ENCODE peak calls at places on chromosomes 6 and 20, in six cellular contexts. Q is choroid plexus epithelial cell, Y is fibroblast of mammary gland, B is GM12865, H is left lung, L is brain microvascular endothelial cell. P is an unnamed sample.

GRCh38 chr6:151022492-151022891 is 157.0 kb downstream of the MTHFD1L start:
- DNase-seq in L (no peak), Y (no peak), Q (no peak), H (no peak), B (no peak), P (no peak)

GRCh38 chr6:151807513-151808330 is at the start of gene ESR1:
- DNase-seq in Q (peak; percentile 35), B (no peak), H (peak; percentile 82), Y (peak; percentile 76), L (peak; percentile 15), P (peak; percentile 19)

GRCh38 chr20:63782051-63782471 is 42.5 kb downstream of the SLC2A4RG start:
- DNase-seq in H (peak; percentile 45), L (no peak), B (peak; percentile 83), Y (no peak), Q (no peak), P (no peak)

GRCh38 chr6:67345946-67346345 is 1289.1 kb upstream of the ADGRB3 start:
- DNase-seq in H (no peak), B (no peak), Y (peak; percentile 0), L (no peak), Q (peak; percentile 35), P (no peak)

GRCh38 chr20:14295812-14296211 is 41.6 kb downstream of the FLRT3 start:
- DNase-seq in Y (no peak), B (no peak), L (no peak), Q (no peak), H (no peak), P (no peak)

GRCh38 chr6:157157228-157157627 is 166.1 kb downstream of the TMEM242 start:
- DNase-seq in H (no peak), B (no peak), L (no peak), Y (no peak), Q (no peak), P (no peak)

GRCh38 chr6:31473780-31474725 is 23.9 kb upstream of the MICB start:
- DNase-seq in Y (peak; percentile 54), B (no peak), Q (peak; percentile 69), H (no peak), L (peak; percentile 45), P (peak; percentile 48)

GRCh38 chr6:105890521-105891244 is 195.5 kb upstream of the PRDM1 start:
- DNase-seq in Y (no peak), L (no peak), Q (no peak), B (no peak), H (no peak), P (peak; percentile 35)

GRCh38 chr6:14001329-14002012 is 76.7 kb downstream of the RNF182 start:
- DNase-seq in L (peak; percentile 98), Y (peak; percentile 100), H (no peak), B (no peak), Q (peak; percentile 95), P (peak; percentile 93)

GRCh38 chr6:135909737-135910387 is 58.4 kb downstream of the PDE7B start:
- DNase-seq in B (peak; percentile 82), H (no peak), L (peak; percentile 35), Y (peak; percentile 71), Q (peak; percentile 79), P (peak; percentile 51)

GRCh38 chr6:135673671-135674309 is 176.2 kb upstream of the AHI1 start:
- DNase-seq in B (no peak), Y (peak; percentile 58), H (no peak), Q (peak; percentile 37), L (peak; percentile 35), P (no peak)

GRCh38 chr6:4010682-4011081 is 68.3 kb downstream of the FAM217A start:
- DNase-seq in L (no peak), H (no peak), Q (no peak), Y (no peak), B (peak; percentile 32), P (no peak)

GRCh38 chr6:96898241-96898851 is 655 bp upstream of the NDUFAF4 start:
- DNase-seq in L (no peak), H (no peak), Q (peak; percentile 40), B (no peak), Y (peak; percentile 38), P (peak; percentile 6)

GRCh38 chr20:689348-689747 is 13.7 kb upstream of the SCRT2 start:
- DNase-seq in H (no peak), B (no peak), Y (no peak), L (no peak), Q (no peak), P (no peak)

GRCh38 chr20:51532577-51533191 is 9.8 kb downstream of the NFATC2 start:
- DNase-seq in Y (peak; percentile 6), L (no peak), Q (no peak), H (no peak), B (no peak), P (peak; percentile 20)

GRCh38 chr6:25601797-25602679 is 50.0 kb upstream of the SCGN start:
- DNase-seq in L (no peak), H (no peak), Y (peak; percentile 78), Q (peak; percentile 80), B (peak; percentile 59), P (peak; percentile 23)

GRCh38 chr20:42392417-42392816 is 774.2 kb upstream of the CHD6 start:
- DNase-seq in H (no peak), Y (no peak), B (no peak), L (no peak), Q (no peak), P (no peak)

GRCh38 chr20:10761786-10762185 is 88.0 kb upstream of the JAG1 start:
- DNase-seq in L (peak; percentile 98), Q (peak; percentile 94), B (no peak), H (no peak), Y (no peak), P (no peak)

GRCh38 chr6:149488815-149489214 is 4.0 kb upstream of the ZC3H12D start:
- DNase-seq in Q (peak; percentile 62), B (no peak), H (no peak), Y (no peak), L (no peak), P (no peak)

GRCh38 chr6:164097056-164097455 is 682.5 kb downstream of the QKI start:
- DNase-seq in L (no peak), B (no peak), Q (no peak), Y (no peak), H (no peak), P (no peak)

GRCh38 chr20:21510414-21510971 is 3.4 kb downstream of the NKX2-2 start:
- DNase-seq in Q (no peak), L (no peak), H (peak; percentile 70), Y (no peak), B (no peak), P (peak; percentile 34)

GRCh38 chr20:31906001-31906400 is 35.6 kb downstream of the TTLL9 start:
- DNase-seq in B (no peak), Q (no peak), L (no peak), Y (no peak), H (no peak), P (no peak)

GRCh38 chr20:63065911-63066310 is 59.1 kb upstream of the BHLHE23 start:
- DNase-seq in H (peak; percentile 60), Y (no peak), Q (no peak), B (no peak), L (no peak), P (no peak)

GRCh38 chr6:108831104-108831503 is 17.1 kb upstream of the ARMC2 start:
- DNase-seq in Q (no peak), H (no peak), B (no peak), Y (no peak), L (no peak), P (peak; percentile 81)

GRCh38 chr20:53767206-53767924 is 173.7 kb upstream of the ZNF217 start:
- DNase-seq in Y (no peak), H (no peak), L (no peak), B (peak; percentile 25), Q (no peak), P (no peak)

GRCh38 chr6:43086022-43086658 is 10.0 kb downstream of the PTK7 start:
- DNase-seq in Q (no peak), B (peak; percentile 61), Y (peak; percentile 10), L (no peak), H (no peak), P (no peak)

GRCh38 chr6:11224252-11224965 is 8.1 kb downstream of the NEDD9 start:
- DNase-seq in L (peak; percentile 65), H (no peak), Y (peak; percentile 27), B (peak; percentile 66), Q (no peak), P (peak; percentile 31)

GRCh38 chr6:112173401-112173800 is 81.0 kb downstream of the LAMA4 start:
- DNase-seq in Q (no peak), L (no peak), Y (no peak), H (no peak), B (no peak), P (no peak)

GRCh38 chr6:80186082-80186481 is 79.6 kb downstream of the BCKDHB start:
- DNase-seq in H (no peak), Q (no peak), Y (no peak), L (no peak), B (no peak), P (no peak)

GRCh38 chr20:9253140-9253539 is 184.3 kb downstream of the PLCB4 start:
- DNase-seq in Q (no peak), Y (no peak), H (no peak), B (no peak), L (no peak), P (no peak)
- TF ChIP-seq CTCF in Q (no peak), Y (no peak), H (no peak), B (no peak), L (no peak), P (no peak)

DNA sequence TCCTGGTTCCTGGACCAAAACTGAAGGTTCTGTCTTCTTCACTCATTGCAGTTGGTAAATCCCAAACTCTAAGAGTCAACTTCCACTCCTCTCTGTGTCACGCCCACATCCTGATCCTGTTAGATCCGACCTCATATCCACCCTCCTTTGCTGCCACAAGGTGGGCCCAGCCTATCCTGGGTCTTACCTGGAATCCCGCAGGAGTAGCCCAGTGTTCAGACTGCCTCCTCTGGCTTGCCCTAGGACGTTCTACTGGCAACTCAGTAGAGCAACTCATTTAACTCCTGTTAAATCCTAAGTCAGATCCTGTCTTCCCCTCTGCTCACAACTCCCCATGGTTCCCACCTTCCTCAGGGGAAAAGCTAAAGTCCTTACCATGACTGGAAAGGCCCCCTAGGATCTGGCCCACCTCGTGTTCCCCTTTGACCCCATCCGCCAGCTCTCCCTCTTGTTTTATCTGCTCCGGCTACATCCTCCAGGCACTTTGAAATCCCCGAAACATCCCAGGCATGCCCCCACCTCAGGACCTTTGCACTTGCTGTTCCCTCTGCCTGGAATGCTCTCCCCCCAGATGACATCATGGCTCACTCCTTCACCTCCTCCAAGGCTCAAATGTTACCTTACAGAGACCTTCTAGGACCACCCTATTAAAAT is 43.9 kb downstream of the TFEB start:
- DNase-seq in Q (no peak), Y (no peak), B (no peak), H (no peak), L (no peak), P (no peak)
- H3K4me3 ChIP-seq in Q (no peak overlapping the region), Y (no peak overlapping the region), B (no peak overlapping the region), H (no peak overlapping the region), L (no peak overlapping the region), P (no peak overlapping the region)

GRCh38 chr20:18380908-18381529 is 85.8 kb downstream of the DZANK1 start:
- DNase-seq in H (no peak), Y (no peak), L (no peak), B (no peak), Q (no peak), P (no peak)
- TF ChIP-seq CTCF in H (no peak), Y (no peak), L (no peak), B (no peak), Q (peak; percentile 16), P (no peak)

GRCh38 chr6:27314046-27314445 is 2.0 kb upstream of the POM121L2 start:
- DNase-seq in H (no peak), B (no peak), Y (no peak), L (no peak), Q (no peak), P (no peak)

GRCh38 chr6:27312146-27312949 is at the start of gene POM121L2:
- DNase-seq in L (peak; percentile 59), H (peak; percentile 80), Y (peak; percentile 54), Q (peak; percentile 61), B (peak; percentile 77), P (peak; percentile 70)

GRCh38 chr6:27312950-27313271 is 838 bp upstream of the POM121L2 start:
- DNase-seq in B (no peak), Q (no peak), H (no peak), Y (no peak), L (no peak), P (no peak)

GRCh38 chr6:27311806-27312145 is 297 bp downstream of the POM121L2 start:
- DNase-seq in L (no peak), Q (no peak), B (no peak), Y (no peak), H (no peak), P (no peak)
- H3K4me3 ChIP-seq in L (peak overlapping the region; percentile 57), Q (peak overlapping the region; percentile 60), B (peak overlapping the region; percentile 78), Y (peak overlapping the region; percentile 63), H (no peak overlapping the region), P (peak overlapping the region; percentile 47)

P was measured in foreskin fibroblast.